ENCODE peak calls at places on chromosomes 11 and 22, in five cellular contexts. P, C, M, E and K are unnamed samples.

GRCh38 chr11:15968461-15969130 is 387.8 kb downstream of the SOX6 start:
- DNase-seq in M (no peak), E (no peak), C (peak), P (peak), K (no peak)

GRCh38 chr11:102620858-102621561 is 4.1 kb downstream of the MMP20 start:
- DNase-seq in P (no peak), M (no peak), E (no peak), C (no peak), K (no peak)

GRCh38 chr11:123203934-123204333 is 8.9 kb upstream of the CLMP start:
- DNase-seq in E (no peak), C (no peak), P (no peak), M (no peak), K (no peak)

GRCh38 chr11:128953151-128953550 is 10.5 kb upstream of the TP53AIP1 start:
- DNase-seq in E (no peak), P (no peak), C (no peak), M (no peak), K (no peak)

GRCh38 chr22:35477911-35478582 is 62.6 kb upstream of the RASD2 start:
- DNase-seq in M (peak), P (peak), C (peak), E (no peak), K (no peak)

GRCh38 chr11:22625448-22626287 is at the start of gene FANCF:
- DNase-seq in P (peak), C (peak), E (peak), M (peak), K (peak)

GRCh38 chr11:94751806-94752205 is 16.4 kb upstream of the AMOTL1 start:
- DNase-seq in P (no peak), C (no peak), E (no peak), M (peak), K (no peak)

GRCh38 chr11:16157327-16157726 is 199.0 kb downstream of the SOX6 start:
- DNase-seq in E (no peak), M (no peak), P (no peak), C (no peak), K (no peak)

GRCh38 chr22:37298748-37299495 is 16.6 kb downstream of the CYTH4 start:
- DNase-seq in M (no peak), E (no peak), C (no peak), P (no peak), K (no peak)

GRCh38 chr11:35227551-35228341 is 88.8 kb downstream of the CD44 start:
- DNase-seq in C (peak), M (peak), E (no peak), P (no peak), K (no peak)

GRCh38 chr11:131534031-131534430 is 163.6 kb downstream of the NTM start:
- DNase-seq in P (no peak), E (no peak), M (no peak), C (peak), K (no peak)

GRCh38 chr11:120424970-120425332 is 86.6 kb upstream of the GRIK4 start:
- DNase-seq in P (no peak), C (no peak), M (no peak), E (no peak), K (no peak)

GRCh38 chr22:17095538-17095937 is 10.7 kb downstream of the IL17RA start:
- DNase-seq in C (no peak), E (no peak), P (no peak), M (no peak), K (no peak)

GRCh38 chr11:7457211-7457610 is 28.1 kb upstream of the OLFML1 start:
- DNase-seq in M (peak), C (peak), E (no peak), P (no peak), K (no peak)

GRCh38 chr11:58592760-58593472 is 14.1 kb downstream of the ZFP91 start:
- DNase-seq in E (peak), M (no peak), C (no peak), P (no peak), K (no peak)

GRCh38 chr22:19824197-19825015 is 30.3 kb downstream of the GNB1L start:
- DNase-seq in M (no peak), E (no peak), C (no peak), P (no peak), K (no peak)

GRCh38 chr11:1749787-1750351 is 526 bp downstream of the IFITM10 start:
- DNase-seq in P (no peak), M (peak), C (no peak), E (no peak), K (no peak)

GRCh38 chr11:119363874-119364590 is 17.5 kb downstream of the USP2 start:
- DNase-seq in M (peak), C (no peak), E (peak), P (no peak), K (peak)

GRCh38 chr11:65559951-65560537 is 1.9 kb upstream of the LTBP3 start:
- DNase-seq in E (no peak), P (peak), M (peak), C (peak), K (no peak)

GRCh38 chr11:108915666-108916065 is 250.8 kb downstream of the DDX10 start:
- DNase-seq in M (no peak), E (no peak), C (no peak), P (no peak), K (no peak)

GRCh38 chr22:28283025-28283654 is 364.1 kb upstream of the PITPNB start:
- DNase-seq in M (peak), E (no peak), P (peak), C (no peak), K (no peak)

GRCh38 chr22:38350444-38351359 is 33.5 kb upstream of the CSNK1E start:
- DNase-seq in P (no peak), M (no peak), C (no peak), E (no peak), K (no peak)

GRCh38 chr11:71933141-71933933 is 4.5 kb downstream of the RNF121 start:
- DNase-seq in M (no peak), P (no peak), C (no peak), E (no peak), K (no peak)

GRCh38 chr11:73162196-73162740 is 20.1 kb upstream of the FCHSD2 start:
- DNase-seq in E (no peak), P (no peak), C (no peak), M (no peak), K (no peak)

GRCh38 chr22:32574957-32575893 is 100.6 kb downstream of the FBXO7 start:
- DNase-seq in E (no peak), C (no peak), M (no peak), P (no peak), K (no peak)